ENCODE peak calls at places on chromosomes 1 and 21, in ten cellular contexts. J is cardiac muscle cell, L is upper lobe of right lung, Q is Peyer's patch, M is AG10803, T is OCI-LY7, Y is endothelial cell, R is progenitor cell of endocrine pancreas, K is heart left ventricle, V is colonic mucosa. N is an unnamed sample.

GRCh38 chr1:151693057-151693651 is 23.4 kb downstream of the CELF3 start:
- DNase-seq in J (peak), L (no peak), Q (no peak), M (peak), T (peak), Y (no peak), R (no peak), K (no peak), V (peak), N (no peak)

GRCh38 chr21:44966135-44967081 is 26.6 kb downstream of the SLX9 start:
- DNase-seq in J (peak), L (no peak), Q (no peak), M (no peak), T (no peak), Y (no peak), R (no peak), K (peak), V (no peak), N (no peak)

GRCh38 chr1:209248649-209249279 is 334.8 kb upstream of the CAMK1G start:
- DNase-seq in J (peak), L (no peak), Q (peak), M (peak), T (peak), Y (peak), R (peak), K (no peak), V (peak), N (peak)

GRCh38 chr1:17844146-17844826 is 89.2 kb downstream of the ACTL8 start:
- DNase-seq in J (no peak), L (no peak), Q (no peak), M (no peak), T (no peak), Y (no peak), R (no peak), K (no peak), V (no peak), N (no peak)

GRCh38 chr21:37207441-37208009 is 59.6 kb downstream of the VPS26C start:
- DNase-seq in J (no peak), L (no peak), Q (no peak), M (peak), T (no peak), Y (no peak), R (no peak), K (peak), V (no peak), N (peak)

GRCh38 chr1:117607471-117607870 is 1.6 kb downstream of the TENT5C start:
- DNase-seq in J (no peak), L (no peak), Q (peak), M (no peak), T (peak), Y (no peak), R (no peak), K (peak), V (peak), N (no peak)

GRCh38 chr1:65629788-65630187 is 162.9 kb upstream of the PDE4B start:
- DNase-seq in J (no peak), L (no peak), Q (no peak), M (no peak), T (no peak), Y (no peak), R (no peak), K (no peak), V (no peak), N (no peak)

GRCh38 chr1:179550753-179551682 is 24.7 kb downstream of the NPHS2 start:
- DNase-seq in J (peak), L (no peak), Q (no peak), M (peak), T (no peak), Y (no peak), R (no peak), K (no peak), V (no peak), N (no peak)

GRCh38 chr1:2583871-2584341 is 2.7 kb upstream of the PRXL2B start:
- DNase-seq in J (peak), L (peak), Q (no peak), M (no peak), T (no peak), Y (no peak), R (no peak), K (peak), V (peak), N (no peak)

GRCh38 chr1:170351368-170351946 is 180.5 kb upstream of the GORAB start:
- DNase-seq in J (no peak), L (no peak), Q (no peak), M (peak), T (no peak), Y (no peak), R (no peak), K (no peak), V (no peak), N (no peak)

GRCh38 chr1:1157914-1158710 is 15.6 kb upstream of the TTLL10 start:
- DNase-seq in J (peak), L (peak), Q (peak), M (peak), T (peak), Y (peak), R (peak), K (peak), V (peak), N (peak)

GRCh38 chr21:15249285-15249993 is 184.6 kb upstream of the NRIP1 start:
- DNase-seq in J (peak), L (no peak), Q (no peak), M (no peak), T (no peak), Y (peak), R (no peak), K (no peak), V (no peak), N (no peak)

GRCh38 chr1:47575855-47576757 is 138.3 kb downstream of the FOXD2 start:
- DNase-seq in J (no peak), L (no peak), Q (no peak), M (peak), T (no peak), Y (no peak), R (no peak), K (no peak), V (no peak), N (no peak)

GRCh38 chr1:180213401-180214177 is 16.5 kb upstream of the LHX4 start:
- DNase-seq in J (peak), L (peak), Q (peak), M (peak), T (peak), Y (no peak), R (no peak), K (no peak), V (no peak), N (peak)

GRCh38 chr1:8040586-8040985 is 14.5 kb upstream of the ERRFI1 start:
- DNase-seq in J (peak), L (no peak), Q (peak), M (peak), T (no peak), Y (no peak), R (no peak), K (peak), V (peak), N (no peak)

GRCh38 chr1:156670791-156671190 is 6.4 kb downstream of the NES start:
- DNase-seq in J (no peak), L (no peak), Q (no peak), M (no peak), T (no peak), Y (no peak), R (no peak), K (no peak), V (no peak), N (no peak)

GRCh38 chr1:115313173-115313572 is 24.9 kb downstream of the NGF start:
- DNase-seq in J (no peak), L (no peak), Q (no peak), M (no peak), T (no peak), Y (no peak), R (no peak), K (no peak), V (no peak), N (no peak)

GRCh38 chr21:23861908-23862504 is 1745.3 kb downstream of the MRPL39 start:
- DNase-seq in J (no peak), L (no peak), Q (no peak), M (no peak), T (no peak), Y (no peak), R (no peak), K (no peak), V (no peak), N (no peak)

GRCh38 chr1:209685835-209686234 is 10.6 kb downstream of the G0S2 start:
- DNase-seq in J (no peak), L (no peak), Q (no peak), M (no peak), T (no peak), Y (no peak), R (no peak), K (no peak), V (no peak), N (no peak)

GRCh38 chr1:173175514-173176146 is 31.5 kb downstream of the TNFSF4 start:
- DNase-seq in J (peak), L (no peak), Q (no peak), M (peak), T (no peak), Y (no peak), R (no peak), K (no peak), V (no peak), N (no peak)

GRCh38 chr1:91857557-91858239 is 28.3 kb downstream of the TGFBR3 start:
- DNase-seq in J (no peak), L (no peak), Q (no peak), M (no peak), T (no peak), Y (no peak), R (no peak), K (no peak), V (no peak), N (no peak)

GRCh38 chr1:216246577-216246976 is 176.7 kb downstream of the USH2A start:
- DNase-seq in J (no peak), L (no peak), Q (no peak), M (no peak), T (no peak), Y (no peak), R (no peak), K (no peak), V (no peak), N (no peak)

GRCh38 chr1:174874337-174875053 is 125.3 kb upstream of the CACYBP start:
- DNase-seq in J (no peak), L (no peak), Q (peak), M (no peak), T (peak), Y (peak), R (no peak), K (no peak), V (peak), N (peak)

GRCh38 chr21:33039542-33039941 is 13.8 kb downstream of the OLIG2 start:
- DNase-seq in J (no peak), L (no peak), Q (no peak), M (no peak), T (no peak), Y (no peak), R (no peak), K (no peak), V (no peak), N (no peak)

GRCh38 chr1:51237714-51238403 is 1.8 kb downstream of the RNF11 start:
- DNase-seq in J (peak), L (no peak), Q (no peak), M (peak), T (no peak), Y (no peak), R (no peak), K (no peak), V (peak), N (no peak)

GRCh38 chr21:36210779-36211659 is 54.4 kb downstream of the DOP1B start:
- DNase-seq in J (no peak), L (no peak), Q (no peak), M (no peak), T (no peak), Y (no peak), R (no peak), K (no peak), V (no peak), N (no peak)

DNA sequence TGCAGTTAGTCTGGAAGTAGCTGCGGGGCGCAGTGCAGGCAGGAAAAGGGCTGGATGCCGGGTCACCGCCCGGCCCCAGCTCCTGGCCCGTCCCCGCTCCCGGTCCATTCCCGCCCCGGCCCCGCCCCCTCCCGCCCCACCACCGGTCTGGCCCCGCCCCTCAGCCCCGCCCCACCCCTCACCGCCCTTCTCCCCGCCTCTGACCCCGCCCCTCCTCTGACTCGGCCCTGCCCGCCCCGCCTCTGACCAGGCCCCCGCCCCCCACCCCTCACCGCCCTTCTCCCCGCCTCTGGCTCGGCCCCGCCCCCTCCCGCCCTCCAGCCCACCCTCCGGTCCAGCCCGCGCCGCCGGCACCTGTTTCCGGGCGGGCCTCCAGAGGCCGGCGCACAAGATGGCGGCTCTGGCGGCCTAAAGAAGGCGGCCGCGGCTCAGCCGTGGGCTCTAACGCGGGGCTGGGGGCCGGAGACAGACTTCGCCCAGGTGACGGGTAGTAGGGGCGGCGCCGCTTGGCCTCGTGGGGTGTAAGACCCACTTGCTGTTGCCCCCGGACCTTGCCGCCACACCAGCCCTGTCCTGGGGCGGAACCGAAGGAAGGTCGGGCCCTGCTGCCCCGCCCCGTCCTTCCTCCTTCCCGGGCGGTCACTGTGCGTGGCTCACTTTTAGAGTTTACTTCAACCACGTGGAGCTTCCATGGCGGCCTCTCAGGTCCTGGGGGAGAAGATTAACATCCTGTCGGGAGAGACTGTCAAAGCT is at the start of gene UBIAD1:
- DNase-seq in J (peak), L (peak), Q (peak), M (peak), T (peak), Y (peak), R (peak), K (peak), V (peak), N (peak)
- TF ChIP-seq CTCF in J (no peak), L (no peak), Q (no peak), M (no peak), T (no peak), Y (no peak), R (no peak), K (peak), V (no peak), N (no peak)

DNA sequence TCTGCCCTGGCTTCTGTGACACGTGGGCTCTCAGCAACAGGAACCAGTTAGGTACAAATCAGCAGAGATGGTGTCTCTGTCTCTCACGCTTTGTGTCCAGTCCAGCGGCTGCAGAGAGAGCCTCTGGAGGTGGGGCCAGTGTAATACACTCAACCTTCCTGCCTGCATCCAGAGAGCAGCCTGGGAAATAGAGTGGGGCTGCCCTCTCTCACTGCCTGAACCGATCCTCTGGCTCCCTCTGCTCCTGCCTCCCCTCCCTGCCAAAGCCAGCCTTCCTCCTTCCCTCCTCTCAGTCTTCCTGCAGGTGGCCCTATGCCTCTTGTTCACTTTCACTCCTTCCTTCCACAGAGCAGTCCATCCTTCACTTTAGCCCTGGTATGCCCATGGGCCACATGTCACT is at the start of gene ZNF648:
- DNase-seq in J (no peak), L (no peak), Q (no peak), M (no peak), T (no peak), Y (no peak), R (no peak), K (no peak), V (no peak), N (no peak)
- TF ChIP-seq CTCF in J (no peak), L (no peak), Q (no peak), M (no peak), T (no peak), Y (no peak), R (no peak), K (no peak), V (no peak), N (no peak)

DNA sequence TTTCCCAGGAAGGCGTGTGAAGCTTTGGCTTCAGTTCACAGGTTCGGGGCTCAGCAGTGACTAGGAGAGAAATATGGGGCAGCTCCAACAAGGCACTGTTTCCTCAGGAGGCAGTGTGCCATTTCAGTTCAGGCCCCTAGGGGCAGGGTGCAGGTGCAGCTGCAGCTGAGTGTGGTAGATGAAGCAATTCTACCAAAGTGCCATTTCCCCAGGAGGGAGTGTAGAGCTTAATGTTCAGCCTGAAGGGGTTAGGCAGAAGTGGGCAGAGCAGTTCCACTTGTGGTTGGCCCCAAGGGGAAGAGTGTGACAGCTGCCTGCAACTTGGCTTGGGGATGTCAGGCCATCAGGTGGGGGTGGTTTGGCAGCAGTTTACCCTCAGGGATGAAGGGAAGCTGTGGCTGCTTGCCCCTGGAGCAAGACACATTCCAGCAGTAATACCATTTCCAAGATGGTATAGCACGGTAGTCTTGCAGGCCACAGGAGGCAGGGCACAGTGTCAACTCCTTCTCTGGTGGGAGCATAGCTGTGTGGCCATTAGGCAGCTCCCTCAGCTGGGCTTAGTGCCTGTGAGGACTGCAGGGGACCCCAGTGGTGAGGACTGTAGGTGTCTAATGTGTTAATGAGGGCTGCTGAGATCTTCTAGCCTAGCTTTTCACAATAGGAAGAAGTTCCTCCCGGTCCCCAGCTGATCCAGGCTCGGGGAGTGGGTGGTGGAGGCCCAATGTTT is 34.7 kb downstream of the RGSL1 start:
- DNase-seq in J (no peak), L (peak), Q (peak), M (no peak), T (peak), Y (peak), R (peak), K (no peak), V (no peak), N (peak)
- TF ChIP-seq CTCF in J (no peak), L (peak), Q (peak), M (peak), T (peak), Y (peak), R (peak), K (no peak), V (peak), N (peak)

DNA sequence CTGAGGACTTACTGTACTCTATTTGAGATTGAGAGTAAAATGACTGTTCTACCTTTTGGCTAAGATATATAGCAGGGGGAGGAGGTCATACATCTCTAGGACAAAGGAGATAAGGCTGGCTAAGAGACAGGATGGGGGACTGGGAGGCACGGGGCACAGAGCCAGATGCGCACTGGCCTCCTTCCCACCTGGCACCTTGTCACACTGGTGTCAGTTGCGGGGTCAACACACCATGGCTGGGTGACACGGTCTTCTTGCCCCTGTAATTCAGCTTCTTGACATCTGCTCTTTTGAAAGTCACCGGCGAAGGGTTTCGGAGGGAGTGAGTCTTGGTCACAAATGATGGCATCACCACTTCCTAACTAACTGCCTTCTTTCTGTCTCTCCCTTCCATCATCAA is 177.3 kb downstream of the ZSCAN20 start:
- DNase-seq in J (no peak), L (no peak), Q (no peak), M (no peak), T (no peak), Y (no peak), R (no peak), K (peak), V (no peak), N (no peak)
- TF ChIP-seq CTCF in J (no peak), L (no peak), Q (no peak), M (no peak), T (no peak), Y (no peak), R (no peak), K (no peak), V (no peak), N (no peak)

GRCh38 chr21:42079008-42079938 is 8.2 kb downstream of the UMODL1 start:
- DNase-seq in J (no peak), L (no peak), Q (no peak), M (no peak), T (no peak), Y (no peak), R (no peak), K (no peak), V (no peak), N (no peak)

GRCh38 chr21:42073140-42074099 is 2.3 kb downstream of the UMODL1 start:
- DNase-seq in J (no peak), L (peak), Q (no peak), M (no peak), T (peak), Y (no peak), R (no peak), K (no peak), V (no peak), N (no peak)

GRCh38 chr21:42079939-42080787 is 9.0 kb downstream of the UMODL1 start:
- DNase-seq in J (peak), L (peak), Q (no peak), M (no peak), T (no peak), Y (no peak), R (no peak), K (no peak), V (no peak), N (no peak)

GRCh38 chr21:42071146-42071737 is at the start of gene UMODL1:
- DNase-seq in J (no peak), L (peak), Q (no peak), M (no peak), T (no peak), Y (no peak), R (no peak), K (no peak), V (no peak), N (no peak)

GRCh38 chr21:42075686-42076471 is 4.8 kb downstream of the UMODL1 start:
- DNase-seq in J (no peak), L (peak), Q (no peak), M (no peak), T (no peak), Y (no peak), R (no peak), K (no peak), V (no peak), N (no peak)
- TF ChIP-seq CTCF in J (no peak), L (no peak), Q (no peak), M (no peak), T (no peak), Y (no peak), R (no peak), K (no peak), V (no peak), N (no peak)

GRCh38 chr1:223129229-223129851 is 13.7 kb downstream of the TLR5 start:
- DNase-seq in J (peak), L (peak), Q (peak), M (peak), T (no peak), Y (peak), R (peak), K (peak), V (peak), N (peak)
- TF ChIP-seq CTCF in J (peak), L (peak), Q (no peak), M (peak), T (peak), Y (peak), R (peak), K (peak), V (peak), N (peak)

DNA sequence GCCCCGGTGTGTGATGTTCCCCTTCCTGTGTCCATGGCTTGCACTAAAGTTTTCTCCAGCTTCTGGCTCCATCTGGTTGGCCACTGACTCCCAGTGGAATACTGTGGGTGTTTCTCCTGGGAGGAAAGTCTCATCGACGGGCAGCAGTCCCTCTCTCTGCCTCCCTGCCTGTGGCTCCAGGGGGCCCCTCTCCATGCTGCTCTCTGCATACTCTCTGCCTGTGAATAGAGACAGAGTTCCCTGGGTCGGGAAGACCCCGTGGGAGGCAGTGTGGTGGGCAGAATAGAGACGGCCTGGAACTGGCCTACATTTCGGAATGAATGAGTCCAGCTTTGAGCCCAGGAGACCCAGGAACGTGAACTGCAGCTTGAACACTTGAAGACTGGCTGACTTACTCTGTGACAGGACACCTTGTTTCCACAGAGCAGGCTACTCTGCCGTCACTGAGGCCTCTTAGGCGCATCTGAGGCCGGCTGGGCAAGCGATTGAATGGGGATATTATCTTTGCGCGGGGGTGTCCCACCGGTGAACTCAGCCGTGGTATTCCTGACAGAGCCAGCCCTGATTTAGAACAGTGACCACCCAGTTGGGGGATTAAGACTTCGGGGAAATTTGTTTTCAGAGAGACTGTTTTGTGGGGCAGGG is 64.1 kb downstream of the KIF21B start:
- DNase-seq in J (no peak), L (peak), Q (peak), M (no peak), T (no peak), Y (no peak), R (no peak), K (no peak), V (no peak), N (no peak)
- TF ChIP-seq CTCF in J (no peak), L (no peak), Q (no peak), M (no peak), T (no peak), Y (no peak), R (no peak), K (no peak), V (no peak), N (no peak)

N was measured in GM20000.